ENCODE peak calls at places on chromosome 20, in five cellular contexts. B is heart left ventricle, O is ovary, P is dorsolateral prefrontal cortex, Y is cardiac muscle cell. N is an unnamed sample.

GRCh38 chr20:32804817-32805216 is 14.9 kb upstream of the MAPRE1 start:
- DNase-seq in B (no peak), O (no peak), P (no peak), Y (no peak), N (no peak)

GRCh38 chr20:41774291-41774690 is 156.1 kb upstream of the CHD6 start:
- DNase-seq in B (no peak), O (no peak), P (no peak), Y (no peak), N (no peak)

GRCh38 chr20:10922941-10923340 is 249.1 kb upstream of the JAG1 start:
- DNase-seq in B (no peak), O (no peak), P (no peak), Y (peak), N (no peak)

GRCh38 chr20:21322921-21323321 is 19.8 kb downstream of the XRN2 start:
- DNase-seq in B (no peak), O (no peak), P (no peak), Y (no peak), N (no peak)

GRCh38 chr20:63706852-63707557 is 771 bp downstream of the ARFRP1 start:
- DNase-seq in B (peak), O (peak), P (no peak), Y (no peak), N (peak)

GRCh38 chr20:43949741-43950618 is 35.3 kb downstream of the TOX2 start:
- DNase-seq in B (peak), O (no peak), P (no peak), Y (peak), N (no peak)

GRCh38 chr20:47380481-47380880 is 24.0 kb upstream of the ZMYND8 start:
- DNase-seq in B (no peak), O (no peak), P (no peak), Y (peak), N (no peak)

GRCh38 chr20:61092199-61092598 is 159.9 kb upstream of the CDH4 start:
- DNase-seq in B (no peak), O (no peak), P (no peak), Y (no peak), N (no peak)

GRCh38 chr20:38806855-38807655 is 1.6 kb downstream of the PPP1R16B start:
- DNase-seq in B (no peak), O (no peak), P (peak), Y (no peak), N (no peak)

GRCh38 chr20:63658749-63659187 is 656 bp downstream of the RTEL1 start:
- DNase-seq in B (no peak), O (no peak), P (no peak), Y (peak), N (no peak)

GRCh38 chr20:44073675-44074071 is 113.3 kb downstream of the JPH2 start:
- DNase-seq in B (no peak), O (no peak), P (no peak), Y (no peak), N (no peak)

GRCh38 chr20:33411711-33412483 is 10.6 kb upstream of the CDK5RAP1 start:
- DNase-seq in B (no peak), O (no peak), P (no peak), Y (no peak), N (no peak)

GRCh38 chr20:22984008-22984407 is 51.1 kb upstream of the SSTR4 start:
- DNase-seq in B (no peak), O (no peak), P (no peak), Y (no peak), N (no peak)

GRCh38 chr20:44187054-44187762 is at the start of gene JPH2:
- DNase-seq in B (peak), O (peak), P (no peak), Y (peak), N (peak)

GRCh38 chr20:21702553-21703467 is 2.7 kb upstream of the PAX1 start:
- DNase-seq in B (no peak), O (no peak), P (no peak), Y (peak), N (no peak)

GRCh38 chr20:5041433-5041832 is 40.1 kb upstream of the SLC23A2 start:
- DNase-seq in B (no peak), O (no peak), P (no peak), Y (peak), N (no peak)

GRCh38 chr20:19937651-19938420 is 79.3 kb upstream of the NAA20 start:
- DNase-seq in B (no peak), O (no peak), P (no peak), Y (no peak), N (no peak)

GRCh38 chr20:44467289-44467883 is 8.3 kb upstream of the TTPAL start:
- DNase-seq in B (no peak), O (peak), P (no peak), Y (peak), N (peak)

GRCh38 chr20:62105592-62105991 is 16.7 kb upstream of the LSM14B start:
- DNase-seq in B (no peak), O (no peak), P (no peak), Y (no peak), N (no peak)

GRCh38 chr20:50221501-50222323 is 31.1 kb downstream of the CEBPB start:
- DNase-seq in B (peak), O (no peak), P (no peak), Y (peak), N (no peak)

GRCh38 chr20:62571667-62572344 is 70.5 kb upstream of the SLCO4A1 start:
- DNase-seq in B (no peak), O (no peak), P (no peak), Y (no peak), N (no peak)

GRCh38 chr20:59214619-59215547 is 51.3 kb downstream of the ZNF831 start:
- DNase-seq in B (no peak), O (no peak), P (no peak), Y (no peak), N (no peak)

GRCh38 chr20:62027116-62027515 is 38.6 kb downstream of the TAF4 start:
- DNase-seq in B (no peak), O (no peak), P (no peak), Y (no peak), N (no peak)

GRCh38 chr20:54557836-54558590 is 82.6 kb downstream of the DOK5 start:
- DNase-seq in B (no peak), O (no peak), P (no peak), Y (peak), N (no peak)
- H3K27ac ChIP-seq in B (peak), O (no peak), P (no peak), Y (no peak), N (no peak)

GRCh38 chr20:884983-885952 is 30.9 kb downstream of the ANGPT4 start:
- DNase-seq in B (peak), O (peak), P (peak), Y (peak), N (peak)
- TF ChIP-seq CTCF in B (peak), O (peak), P (no peak), Y (peak), N (peak)

GRCh38 chr20:24470782-24471582 is 1.6 kb downstream of the SYNDIG1 start:
- DNase-seq in B (no peak), O (no peak), P (peak), Y (no peak), N (no peak)
- H3K27ac ChIP-seq in B (no peak), O (no peak), P (peak), Y (no peak), N (no peak)

GRCh38 chr20:52789716-52790115 is 182.4 kb upstream of the TSHZ2 start:
- DNase-seq in B (no peak), O (no peak), P (no peak), Y (no peak), N (no peak)
- TF ChIP-seq CTCF in B (no peak), O (no peak), P (no peak), Y (no peak), N (no peak)

DNA sequence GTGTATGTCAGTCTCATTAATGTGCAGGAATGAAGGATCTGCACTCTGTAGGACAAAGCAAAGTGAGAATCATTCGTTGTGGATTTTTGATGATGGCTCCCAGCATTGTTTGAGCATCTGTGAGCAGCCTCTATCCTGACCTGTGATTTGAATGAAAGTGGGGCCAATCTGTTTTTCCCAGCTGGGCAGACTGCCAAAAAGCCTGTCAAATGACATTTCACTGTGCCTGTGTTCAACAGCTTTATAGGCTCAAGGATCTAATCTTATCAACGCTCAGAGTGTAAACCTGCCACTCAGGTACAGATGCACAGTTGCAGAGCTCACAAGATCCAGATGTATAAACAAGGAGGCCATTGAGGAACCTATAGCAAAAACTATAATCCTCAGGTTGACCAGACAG is 86.7 kb upstream of the SYNDIG1 start:
- DNase-seq in B (no peak), O (no peak), P (peak), Y (no peak), N (peak)
- H3K27ac ChIP-seq in B (no peak), O (no peak), P (peak), Y (no peak), N (no peak)

GRCh38 chr20:51767018-51767866 is 948 bp downstream of the ATP9A start:
- DNase-seq in B (peak), O (peak), P (peak), Y (peak), N (no peak)
- TF ChIP-seq CTCF in B (peak), O (peak), P (no peak), Y (peak), N (no peak)

DNA sequence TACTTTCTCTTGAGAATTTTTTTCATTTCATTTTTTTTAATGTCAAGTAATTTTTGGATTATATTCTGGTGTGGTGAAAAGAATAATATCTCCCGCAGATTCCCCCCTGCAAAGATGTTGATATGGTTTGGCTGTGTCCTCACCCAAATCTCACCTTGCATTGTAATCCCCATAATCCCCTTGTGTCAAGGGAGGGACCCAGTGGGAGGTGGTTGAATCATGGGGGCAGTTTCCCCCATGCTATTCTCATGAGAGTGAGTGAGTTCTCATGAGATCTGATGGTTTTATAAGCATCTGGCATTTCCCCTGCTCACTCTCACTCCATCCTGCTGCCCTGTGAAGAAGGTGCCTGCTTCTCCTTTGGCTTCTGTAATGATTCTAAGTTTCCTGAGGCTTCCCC is 58.7 kb upstream of the PMEPA1 start:
- DNase-seq in B (no peak), O (no peak), P (no peak), Y (no peak), N (peak)
- H3K27ac ChIP-seq in B (no peak), O (no peak), P (no peak), Y (no peak), N (no peak)

GRCh38 chr20:3749689-3750639 is 17.5 kb downstream of the HSPA12B start:
- DNase-seq in B (no peak), O (no peak), P (peak), Y (no peak), N (no peak)
- TF ChIP-seq CTCF in B (peak), O (peak), P (peak), Y (peak), N (peak)

GRCh38 chr20:31673943-31674463 is 36.3 kb downstream of the COX4I2 start:
- DNase-seq in B (no peak), O (no peak), P (no peak), Y (no peak), N (no peak)

GRCh38 chr20:31673435-31673834 is 35.7 kb downstream of the COX4I2 start:
- DNase-seq in B (no peak), O (no peak), P (no peak), Y (no peak), N (no peak)

GRCh38 chr20:31676534-31677030 is 38.9 kb downstream of the COX4I2 start:
- DNase-seq in B (no peak), O (no peak), P (no peak), Y (no peak), N (no peak)

GRCh38 chr20:31675828-31676533 is 38.3 kb downstream of the COX4I2 start:
- DNase-seq in B (no peak), O (peak), P (no peak), Y (peak), N (no peak)

DNA sequence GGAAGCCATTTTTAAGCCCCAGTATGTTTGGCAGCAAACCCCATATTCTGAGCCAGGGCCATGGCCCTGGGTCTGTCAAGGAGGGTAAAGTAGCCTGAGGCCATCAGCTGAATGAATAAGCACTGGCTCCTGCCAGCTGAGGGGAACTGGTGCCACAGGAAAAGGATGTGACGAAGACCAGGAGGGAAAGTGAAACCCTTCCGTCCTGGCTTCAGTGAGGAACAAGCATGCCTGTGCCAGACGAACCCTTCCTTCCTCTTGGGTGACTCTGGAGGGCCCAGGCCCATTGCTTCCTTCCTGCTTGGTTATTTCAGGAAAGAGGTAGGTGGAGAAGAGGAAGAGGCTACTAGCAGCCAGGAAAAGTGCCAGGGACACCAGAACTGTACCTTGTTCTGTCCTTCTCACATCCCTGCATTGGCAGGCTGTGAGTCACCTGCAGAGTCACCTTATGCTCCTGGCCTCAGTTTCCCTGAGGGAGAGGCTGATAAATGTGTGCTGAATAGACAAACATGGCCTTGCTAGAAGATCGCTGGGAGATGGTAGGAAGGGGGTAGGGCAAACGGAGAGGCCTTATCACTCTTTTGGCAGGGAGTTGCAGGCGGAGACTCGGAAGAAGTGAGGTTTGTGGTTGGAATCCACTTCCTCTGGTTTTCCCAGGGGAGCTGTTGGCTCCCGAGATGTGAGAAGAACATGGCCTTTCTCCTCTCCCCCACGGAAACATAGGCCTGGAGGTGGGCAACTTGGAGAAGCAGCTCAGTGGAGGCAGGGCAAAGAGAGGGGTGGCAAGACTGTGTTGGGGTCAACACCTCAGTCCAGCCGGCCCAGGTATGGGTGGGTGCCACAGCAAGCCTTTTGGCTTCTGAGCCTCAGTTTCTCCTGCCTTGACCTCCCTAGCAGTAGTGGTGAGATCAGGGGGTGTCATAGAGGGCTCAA is 37.4 kb downstream of the COX4I2 start:
- DNase-seq in B (peak), O (peak), P (peak), Y (peak), N (peak)
- H3K27ac ChIP-seq in B (peak), O (no peak), P (peak), Y (peak), N (peak)

GRCh38 chr20:3783068-3783489 is 1.8 kb upstream of the SPEF1 start:
- DNase-seq in B (no peak), O (no peak), P (no peak), Y (no peak), N (no peak)

GRCh38 chr20:3783516-3784225 is 2.4 kb upstream of the SPEF1 start:
- DNase-seq in B (no peak), O (no peak), P (no peak), Y (no peak), N (no peak)

GRCh38 chr20:3778976-3779375 is 2.3 kb downstream of the SPEF1 start:
- DNase-seq in B (no peak), O (no peak), P (no peak), Y (no peak), N (no peak)

GRCh38 chr20:3782597-3782996 is 1.3 kb upstream of the SPEF1 start:
- DNase-seq in B (no peak), O (no peak), P (no peak), Y (no peak), N (no peak)

GRCh38 chr20:3781153-3781910 is at the start of gene SPEF1:
- DNase-seq in B (peak), O (peak), P (peak), Y (peak), N (peak)
- TF ChIP-seq CTCF in B (peak), O (peak), P (peak), Y (peak), N (no peak)